ENCODE peak calls at places on chromosomes 3 and 15, in six cellular contexts. J, B, Q, R, O and Y are unnamed samples.

GRCh38 chr15:84949043-84949442 is 32.6 kb upstream of the PDE8A start:
- DNase-seq in J (no peak), B (no peak), Q (no peak), R (no peak), O (no peak), Y (no peak)

GRCh38 chr15:62404194-62404985 is 239.3 kb upstream of the C2CD4B start:
- DNase-seq in J (no peak), B (no peak), Q (no peak), R (no peak), O (no peak), Y (no peak)

GRCh38 chr3:118932822-118933558 is 101.7 kb downstream of the IGSF11 start:
- DNase-seq in J (peak), B (peak), Q (no peak), R (no peak), O (peak), Y (no peak)

GRCh38 chr15:23422099-23422945 is 24.7 kb downstream of the GOLGA6L2 start:
- DNase-seq in J (peak), B (no peak), Q (no peak), R (no peak), O (no peak), Y (no peak)

GRCh38 chr15:31263751-31264533 is 62.7 kb upstream of the KLF13 start:
- DNase-seq in J (peak), B (peak), Q (no peak), R (peak), O (peak), Y (peak)

GRCh38 chr15:50549326-50549725 is 2.9 kb upstream of the USP50 start:
- DNase-seq in J (no peak), B (no peak), Q (no peak), R (no peak), O (no peak), Y (no peak)

GRCh38 chr3:103629391-103629790 is 1194.6 kb downstream of the ZPLD1 start:
- DNase-seq in J (no peak), B (no peak), Q (no peak), R (no peak), O (no peak), Y (no peak)

GRCh38 chr3:108088146-108088545 is 2.7 kb downstream of the CD47 start:
- DNase-seq in J (no peak), B (no peak), Q (no peak), R (no peak), O (no peak), Y (no peak)

GRCh38 chr15:78129098-78130011 is 1.9 kb downstream of the CIB2 start:
- DNase-seq in J (no peak), B (peak), Q (no peak), R (no peak), O (no peak), Y (no peak)

GRCh38 chr3:126153695-126154360 is 26.6 kb downstream of the ALDH1L1 start:
- DNase-seq in J (no peak), B (no peak), Q (no peak), R (no peak), O (no peak), Y (no peak)

GRCh38 chr3:177905895-177906511 is 630.2 kb upstream of the KCNMB2 start:
- DNase-seq in J (no peak), B (no peak), Q (peak), R (no peak), O (no peak), Y (no peak)

GRCh38 chr15:47728886-47729285 is 11.6 kb downstream of the SEMA6D start:
- DNase-seq in J (no peak), B (no peak), Q (no peak), R (no peak), O (no peak), Y (no peak)

GRCh38 chr3:53211704-53212702 is 43.8 kb downstream of the TKT start:
- DNase-seq in J (no peak), B (no peak), Q (no peak), R (no peak), O (no peak), Y (no peak)

GRCh38 chr3:25885544-25885943 is 95.7 kb downstream of the OXSM start:
- DNase-seq in J (no peak), B (no peak), Q (no peak), R (no peak), O (no peak), Y (no peak)

GRCh38 chr3:25906132-25906906 is 116.4 kb downstream of the OXSM start:
- DNase-seq in J (no peak), B (no peak), Q (no peak), R (no peak), O (no peak), Y (no peak)

GRCh38 chr3:11154036-11154952 is at the start of gene HRH1:
- DNase-seq in J (no peak), B (peak), Q (no peak), R (no peak), O (no peak), Y (no peak)

GRCh38 chr3:159757341-159758060 is 231.1 kb upstream of the IL12A start:
- DNase-seq in J (no peak), B (no peak), Q (no peak), R (no peak), O (no peak), Y (no peak)

DNA sequence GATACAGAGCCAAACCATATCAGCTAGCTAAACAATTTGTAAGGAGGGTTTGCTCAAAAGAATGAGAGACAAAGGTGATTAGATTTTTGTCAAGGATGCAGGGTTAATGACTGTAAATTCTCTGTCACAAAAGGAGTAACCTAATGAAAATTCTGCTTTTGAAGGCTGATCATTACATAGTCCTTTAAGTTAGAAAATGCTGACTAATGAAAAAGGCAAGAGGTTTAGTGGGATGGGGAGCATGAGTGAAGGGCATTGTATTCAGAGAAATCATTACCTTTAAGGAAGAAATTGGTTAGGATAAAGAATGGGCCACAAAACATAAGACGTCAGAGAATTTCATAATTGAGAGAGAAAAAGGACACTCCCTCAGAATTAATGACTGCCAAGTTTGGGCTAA is 97.7 kb downstream of the TP63 start:
- DNase-seq in J (no peak), B (no peak), Q (no peak), R (no peak), O (no peak), Y (no peak)
- H3K4me3 ChIP-seq in J (no peak), B (no peak), Q (no peak), R (no peak), O (no peak), Y (no peak)

GRCh38 chr15:60589253-60589652 is 110.3 kb upstream of the ICE2 start:
- DNase-seq in J (no peak), B (no peak), Q (no peak), R (no peak), O (no peak), Y (no peak)

GRCh38 chr15:60591491-60592385 is 112.8 kb upstream of the ICE2 start:
- DNase-seq in J (peak), B (peak), Q (no peak), R (peak), O (peak), Y (peak)

GRCh38 chr15:60592386-60593339 is 113.7 kb upstream of the ICE2 start:
- DNase-seq in J (peak), B (peak), Q (no peak), R (peak), O (peak), Y (peak)

GRCh38 chr15:60589728-60590127 is 110.8 kb upstream of the ICE2 start:
- DNase-seq in J (no peak), B (no peak), Q (no peak), R (no peak), O (no peak), Y (no peak)

DNA sequence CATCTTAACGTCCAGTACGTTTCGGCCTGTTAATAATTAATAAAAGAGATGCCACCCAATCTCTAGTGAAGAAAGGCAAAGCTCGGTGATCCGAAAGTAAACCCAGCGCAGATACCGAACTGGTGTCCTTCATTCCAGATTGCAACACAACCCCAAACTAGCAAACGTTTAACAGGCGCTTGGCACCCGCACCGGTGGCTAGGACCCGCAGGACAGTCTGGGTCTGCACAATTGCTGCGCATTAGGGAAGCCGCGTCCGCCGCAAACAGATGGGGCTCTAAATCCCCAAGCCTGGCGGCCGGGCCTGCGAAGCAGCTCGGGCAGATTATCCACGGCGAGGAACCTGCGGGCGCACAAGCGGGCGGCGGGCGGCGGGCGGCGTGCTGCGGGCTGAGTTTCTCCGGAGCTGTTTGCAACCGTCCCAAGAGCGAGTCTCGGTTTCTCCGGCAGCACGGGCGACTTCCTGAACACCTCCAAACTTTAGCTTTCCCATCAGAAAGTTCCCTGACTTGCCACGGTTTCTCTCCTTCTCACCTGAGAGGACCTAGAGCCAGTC is 112.1 kb upstream of the ICE2 start:
- DNase-seq in J (peak), B (peak), Q (no peak), R (peak), O (peak), Y (peak)
- H3K4me3 ChIP-seq in J (peak), B (peak), Q (peak), R (peak), O (peak), Y (peak)

GRCh38 chr3:49119036-49119435 is 1.6 kb downstream of the USP19 start:
- DNase-seq in J (no peak), B (no peak), Q (no peak), R (no peak), O (no peak), Y (no peak)
- H3K4me3 ChIP-seq in J (no peak), B (peak), Q (no peak), R (peak), O (peak), Y (no peak)

GRCh38 chr3:69005071-69005816 is 8.2 kb downstream of the EOGT start:
- DNase-seq in J (no peak), B (no peak), Q (no peak), R (no peak), O (no peak), Y (no peak)
- H3K4me3 ChIP-seq in J (peak), B (no peak), Q (no peak), R (no peak), O (no peak), Y (no peak)

GRCh38 chr3:75325716-75326115 is 338.4 kb upstream of the FRG2C start:
- DNase-seq in J (no peak), B (no peak), Q (no peak), R (no peak), O (no peak), Y (no peak)
- H3K4me3 ChIP-seq in J (no peak), B (no peak), Q (no peak), R (no peak), O (no peak), Y (no peak)

GRCh38 chr15:80151576-80151975 is 1.2 kb upstream of the FAH start:
- DNase-seq in J (no peak), B (no peak), Q (no peak), R (no peak), O (no peak), Y (no peak)
- H3K4me3 ChIP-seq in J (no peak), B (peak), Q (no peak), R (no peak), O (no peak), Y (no peak)

DNA sequence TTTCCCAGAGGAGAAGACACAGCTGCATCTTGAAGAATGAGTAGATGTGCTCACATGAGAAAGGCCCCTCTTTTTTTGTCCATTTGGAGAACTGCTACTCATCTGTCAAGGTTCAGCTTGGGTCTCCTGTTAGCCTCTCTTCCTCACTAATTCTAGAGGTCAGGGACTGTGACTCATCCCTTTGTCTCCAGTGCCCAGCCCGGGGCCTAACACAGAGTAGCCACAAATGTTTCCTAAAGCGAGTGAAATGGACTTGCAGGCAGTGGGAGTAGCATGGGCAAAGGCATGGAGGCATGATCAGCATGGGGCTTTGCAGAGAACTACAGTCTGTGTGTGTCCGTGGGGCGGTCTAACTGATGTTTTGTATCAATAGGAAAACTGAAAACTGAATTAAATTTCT is 33.9 kb upstream of the MRPS22 start:
- DNase-seq in J (no peak), B (no peak), Q (no peak), R (no peak), O (no peak), Y (no peak)
- H3K4me3 ChIP-seq in J (no peak), B (no peak), Q (no peak), R (no peak), O (no peak), Y (no peak)